ENCODE peak calls at places on chromosomes 11 and 22, in four cellular contexts. V is H1, A is GM12878, D is K562. Q is an unnamed sample.

GRCh38 chr22:31861226-31861840 is 83.0 kb upstream of the YWHAH start:
- DNase-seq in V (no peak), A (no peak), D (no peak), Q (no peak)

GRCh38 chr11:10567466-10567865 is 999 bp downstream of the LYVE1 start:
- DNase-seq in V (no peak), A (no peak), D (no peak), Q (no peak)

GRCh38 chr11:106482920-106483761 is 405.7 kb downstream of the AASDHPPT start:
- DNase-seq in V (no peak), A (no peak), D (no peak), Q (peak)

GRCh38 chr22:48138427-48138826 is 1376.0 kb downstream of the TBC1D22A start:
- DNase-seq in V (no peak), A (no peak), D (no peak), Q (no peak)

GRCh38 chr11:76800466-76801200 is 17.5 kb downstream of the TSKU start:
- DNase-seq in V (no peak), A (no peak), D (no peak), Q (no peak)

GRCh38 chr11:87870081-87870480 is 305.2 kb downstream of the RAB38 start:
- DNase-seq in V (no peak), A (no peak), D (no peak), Q (no peak)

GRCh38 chr11:114255289-114255688 is 40.9 kb upstream of the NNMT start:
- DNase-seq in V (no peak), A (no peak), D (no peak), Q (no peak)

GRCh38 chr11:64834723-64835615 is 9.5 kb downstream of the CDC42BPG start:
- DNase-seq in V (no peak), A (no peak), D (no peak), Q (no peak)

GRCh38 chr11:80958414-80958813 is 1517.6 kb upstream of the TENM4 start:
- DNase-seq in V (no peak), A (no peak), D (no peak), Q (no peak)

GRCh38 chr11:121063728-121064127 is 37.3 kb upstream of the TECTA start:
- DNase-seq in V (no peak), A (no peak), D (peak), Q (peak)

GRCh38 chr22:42162728-42163489 is 32.3 kb upstream of the CYP2D6 start:
- DNase-seq in V (no peak), A (no peak), D (no peak), Q (no peak)

GRCh38 chr22:21684492-21685163 is 18.8 kb downstream of the PPIL2 start:
- DNase-seq in V (no peak), A (no peak), D (no peak), Q (no peak)

GRCh38 chr11:108836541-108836940 is 171.7 kb downstream of the DDX10 start:
- DNase-seq in V (no peak), A (no peak), D (no peak), Q (no peak)

GRCh38 chr22:22684605-22685561 is 40.5 kb downstream of the GGTLC2 start:
- DNase-seq in V (no peak), A (no peak), D (peak), Q (no peak)

GRCh38 chr11:65502274-65502851 is 3.5 kb downstream of the MALAT1 start:
- DNase-seq in V (no peak), A (no peak), D (peak), Q (no peak)

GRCh38 chr11:83070044-83070877 is 1.4 kb downstream of the RAB30 start:
- DNase-seq in V (no peak), A (no peak), D (peak), Q (no peak)

GRCh38 chr11:5831196-5831829 is 10.4 kb downstream of the OR52E6 start:
- DNase-seq in V (no peak), A (no peak), D (no peak), Q (no peak)

GRCh38 chr11:78573271-78574035 is 1.2 kb downstream of the NARS2 start:
- DNase-seq in V (no peak), A (no peak), D (peak), Q (no peak)

GRCh38 chr11:65709661-65710060 is 2.4 kb upstream of the KAT5 start:
- DNase-seq in V (no peak), A (no peak), D (peak), Q (no peak)

GRCh38 chr11:47981667-47982404 is 1.5 kb downstream of the PTPRJ start:
- DNase-seq in V (no peak), A (no peak), D (no peak), Q (no peak)

GRCh38 chr11:110069158-110069737 is 23.9 kb upstream of the ZC3H12C start:
- DNase-seq in V (no peak), A (no peak), D (peak), Q (no peak)

GRCh38 chr11:17457361-17458104 is 19.1 kb downstream of the ABCC8 start:
- DNase-seq in V (no peak), A (no peak), D (no peak), Q (no peak)

GRCh38 chr22:41782316-41782715 is 18.2 kb upstream of the CCDC134 start:
- DNase-seq in V (no peak), A (no peak), D (no peak), Q (no peak)

GRCh38 chr22:37929390-37929789 is 23.3 kb downstream of the MICALL1 start:
- DNase-seq in V (no peak), A (no peak), D (no peak), Q (no peak)

GRCh38 chr22:43293259-43293658 is 49.9 kb downstream of the SCUBE1 start:
- DNase-seq in V (no peak), A (no peak), D (peak), Q (no peak)

GRCh38 chr11:12930850-12931249 is 78.3 kb upstream of the RASSF10 start:
- DNase-seq in V (no peak), A (no peak), D (no peak), Q (peak)

GRCh38 chr11:66967670-66968425 is 7.3 kb upstream of the C11orf86 start:
- DNase-seq in V (no peak), A (no peak), D (no peak), Q (no peak)

GRCh38 chr22:24021304-24021703 is 10.2 kb downstream of the CABIN1 start:
- DNase-seq in V (no peak), A (no peak), D (no peak), Q (no peak)

GRCh38 chr11:32154275-32154674 is 63.4 kb downstream of the RCN1 start:
- DNase-seq in V (no peak), A (peak), D (peak), Q (no peak)

GRCh38 chr11:11916981-11917399 is 75.2 kb downstream of the USP47 start:
- DNase-seq in V (no peak), A (no peak), D (no peak), Q (peak)

GRCh38 chr11:37712246-37712645 is 1114.2 kb upstream of the RAG2 start:
- DNase-seq in V (peak), A (no peak), D (no peak), Q (no peak)

GRCh38 chr11:8205566-8205965 is 36.7 kb upstream of the RIC3 start:
- DNase-seq in V (no peak), A (no peak), D (no peak), Q (no peak)

GRCh38 chr11:8204596-8204995 is 35.8 kb upstream of the RIC3 start:
- DNase-seq in V (no peak), A (no peak), D (no peak), Q (no peak)

GRCh38 chr11:8206251-8207079 is 37.6 kb upstream of the RIC3 start:
- DNase-seq in V (no peak), A (no peak), D (peak), Q (no peak)

GRCh38 chr11:8209208-8209807 is 40.5 kb upstream of the RIC3 start:
- DNase-seq in V (no peak), A (no peak), D (peak), Q (no peak)

DNA sequence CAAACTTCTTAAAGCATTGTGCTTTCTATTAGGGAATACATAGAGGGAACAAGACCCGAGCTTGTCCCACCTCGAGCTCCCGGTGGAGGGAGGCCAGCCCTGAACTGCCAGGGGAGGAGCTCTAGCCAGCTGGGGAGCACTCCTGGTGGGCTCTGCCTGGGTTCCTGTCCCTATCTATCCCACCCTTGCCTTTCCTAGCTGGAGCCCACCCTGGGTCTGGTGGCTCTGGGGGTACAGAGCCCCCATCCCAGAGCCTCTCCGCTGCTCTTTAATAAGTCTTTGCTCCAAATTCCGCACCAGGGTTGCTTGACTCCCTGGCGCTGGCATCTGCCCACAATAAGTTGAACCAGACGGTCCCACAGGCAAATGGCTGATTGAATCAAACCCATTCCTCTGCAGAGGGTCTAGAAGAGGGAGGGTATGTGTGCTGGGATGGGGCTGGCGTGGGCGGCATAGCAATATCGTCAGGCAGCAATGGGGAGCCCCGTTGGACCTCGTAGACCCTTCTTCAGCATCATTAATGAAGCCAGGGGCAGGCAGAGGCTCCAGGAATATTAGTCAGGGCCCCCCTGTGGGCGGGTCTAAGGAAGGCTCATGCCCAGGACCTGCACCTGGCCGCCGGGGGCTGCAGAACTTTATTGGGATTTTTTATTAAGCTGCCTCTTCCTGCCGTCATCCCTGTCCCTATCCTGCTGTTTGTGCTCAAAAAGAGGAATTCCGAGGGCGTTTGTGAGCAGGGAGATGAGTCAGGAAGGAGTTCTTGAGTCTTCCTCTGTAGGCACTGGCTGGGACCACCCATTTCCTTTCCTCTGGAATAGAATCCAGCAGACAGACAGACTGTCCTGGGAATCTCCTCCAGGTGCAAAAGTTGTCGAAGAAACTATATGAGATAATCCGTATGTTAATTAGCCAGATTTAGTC is 38.5 kb upstream of the RIC3 start:
- DNase-seq in V (no peak), A (no peak), D (no peak), Q (no peak)
- TF ChIP-seq HDAC6 in V (no peak), A (no peak), D (no peak), Q (no peak)

GRCh38 chr22:30606455-30607299 is at the start of gene TCN2:
- DNase-seq in V (peak), A (no peak), D (peak), Q (peak)
- TF ChIP-seq ATF3 in V (peak), A (peak), D (no peak), Q (no peak)

GRCh38 chr11:45100338-45100737 is 46.1 kb upstream of the PRDM11 start:
- DNase-seq in V (no peak), A (no peak), D (no peak), Q (no peak)

GRCh38 chr11:45097721-45098493 is 48.5 kb upstream of the PRDM11 start:
- DNase-seq in V (no peak), A (no peak), D (peak), Q (no peak)

GRCh38 chr11:45095691-45096010 is 50.8 kb upstream of the PRDM11 start:
- DNase-seq in V (no peak), A (no peak), D (no peak), Q (no peak)

GRCh38 chr11:45096636-45097035 is 49.8 kb upstream of the PRDM11 start:
- DNase-seq in V (no peak), A (no peak), D (no peak), Q (no peak)

GRCh38 chr11:45098929-45099328 is 47.5 kb upstream of the PRDM11 start:
- DNase-seq in V (no peak), A (no peak), D (no peak), Q (no peak)
- TF ChIP-seq CREB1 in V (no peak), A (no peak), D (no peak), Q (no peak)

DNA sequence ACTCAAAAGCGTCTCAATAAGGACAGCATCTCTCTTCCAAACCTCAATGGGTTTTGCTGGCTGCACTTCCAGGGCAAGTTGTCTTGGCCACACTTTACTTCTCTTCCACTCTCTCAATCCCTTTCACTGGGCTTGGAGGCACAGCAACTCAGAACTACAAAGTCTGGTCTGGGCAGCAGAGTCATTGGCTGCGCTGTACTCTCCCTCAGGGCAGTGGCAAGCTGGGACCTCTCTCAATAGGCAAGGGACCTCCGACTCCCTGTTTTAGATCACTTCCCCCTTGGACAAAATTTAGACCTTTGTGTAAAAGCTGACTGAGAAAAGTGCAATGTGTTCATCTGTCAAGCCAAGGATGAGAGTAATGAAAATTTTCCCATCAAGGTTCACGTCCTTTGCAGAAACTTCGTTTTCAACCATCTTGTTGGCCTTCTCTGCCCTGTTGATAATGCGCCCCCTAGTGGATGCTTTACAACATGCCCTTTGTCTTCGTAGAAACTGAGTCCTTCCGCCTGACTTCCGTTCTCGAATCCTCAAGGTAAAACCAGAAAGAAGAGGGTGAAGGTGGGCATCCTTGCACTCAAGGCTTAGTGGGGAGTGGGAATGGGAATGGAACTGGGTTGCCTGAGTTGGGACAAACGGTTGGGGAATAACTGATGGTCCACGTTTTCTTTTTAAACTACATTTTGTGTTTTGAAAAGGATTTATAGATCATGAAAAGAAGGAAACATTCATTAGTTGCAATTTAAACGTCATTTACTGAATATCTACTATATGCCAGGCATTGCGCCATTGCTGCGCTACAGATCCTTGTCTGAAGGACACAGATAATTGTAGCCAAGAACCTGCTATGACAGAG is 99.1 kb downstream of the CD44 start:
- DNase-seq in V (peak), A (peak), D (peak), Q (peak)
- TF ChIP-seq HDAC6 in V (no peak), A (no peak), D (no peak), Q (no peak)

GRCh38 chr11:133078591-133079179 is 453.6 kb downstream of the OPCML start:
- DNase-seq in V (no peak), A (no peak), D (peak), Q (peak)
- TF ChIP-seq ATF3 in V (no peak), A (no peak), D (no peak), Q (no peak)

GRCh38 chr11:116775975-116776374 is 3.2 kb upstream of the BUD13 start:
- DNase-seq in V (no peak), A (no peak), D (no peak), Q (no peak)

GRCh38 chr11:116773203-116774112 is 671 bp upstream of the BUD13 start:
- DNase-seq in V (no peak), A (no peak), D (no peak), Q (no peak)

GRCh38 chr11:116772443-116773202 is at the start of gene BUD13:
- DNase-seq in V (peak), A (peak), D (peak), Q (peak)

GRCh38 chr11:116776522-116776984 is 3.8 kb upstream of the BUD13 start:
- DNase-seq in V (no peak), A (no peak), D (peak), Q (no peak)

GRCh38 chr11:116774661-116775060 is 1.9 kb upstream of the BUD13 start:
- DNase-seq in V (no peak), A (no peak), D (no peak), Q (no peak)
- TF ChIP-seq CREB1 in V (no peak), A (no peak), D (no peak), Q (no peak)

DNA sequence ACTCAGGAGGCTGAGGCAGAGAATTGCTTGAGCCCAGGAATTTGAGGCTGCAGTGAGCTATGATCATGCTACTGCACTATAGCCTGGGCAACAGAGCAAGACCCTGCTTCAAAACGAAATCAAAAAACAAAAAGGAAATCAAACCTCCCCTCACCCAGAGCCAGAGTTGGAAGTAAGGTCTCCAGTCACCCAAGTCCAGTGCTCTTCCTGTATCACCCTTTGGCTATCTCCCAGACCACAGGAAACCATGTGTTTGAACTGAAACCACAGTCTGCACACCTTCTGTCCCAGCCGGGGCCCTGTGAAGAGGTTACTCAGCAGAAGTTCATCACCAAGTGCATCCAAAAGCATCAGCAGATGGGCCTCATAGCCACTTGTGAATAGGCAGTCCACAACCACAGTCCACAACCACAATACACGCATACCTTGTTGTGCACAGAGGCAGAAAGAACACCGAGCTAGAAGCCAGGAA is 4.6 kb downstream of the MYH9 start:
- DNase-seq in V (no peak), A (peak), D (peak), Q (no peak)
- TF ChIP-seq HDAC6 in V (no peak), A (no peak), D (no peak), Q (no peak)

DNA sequence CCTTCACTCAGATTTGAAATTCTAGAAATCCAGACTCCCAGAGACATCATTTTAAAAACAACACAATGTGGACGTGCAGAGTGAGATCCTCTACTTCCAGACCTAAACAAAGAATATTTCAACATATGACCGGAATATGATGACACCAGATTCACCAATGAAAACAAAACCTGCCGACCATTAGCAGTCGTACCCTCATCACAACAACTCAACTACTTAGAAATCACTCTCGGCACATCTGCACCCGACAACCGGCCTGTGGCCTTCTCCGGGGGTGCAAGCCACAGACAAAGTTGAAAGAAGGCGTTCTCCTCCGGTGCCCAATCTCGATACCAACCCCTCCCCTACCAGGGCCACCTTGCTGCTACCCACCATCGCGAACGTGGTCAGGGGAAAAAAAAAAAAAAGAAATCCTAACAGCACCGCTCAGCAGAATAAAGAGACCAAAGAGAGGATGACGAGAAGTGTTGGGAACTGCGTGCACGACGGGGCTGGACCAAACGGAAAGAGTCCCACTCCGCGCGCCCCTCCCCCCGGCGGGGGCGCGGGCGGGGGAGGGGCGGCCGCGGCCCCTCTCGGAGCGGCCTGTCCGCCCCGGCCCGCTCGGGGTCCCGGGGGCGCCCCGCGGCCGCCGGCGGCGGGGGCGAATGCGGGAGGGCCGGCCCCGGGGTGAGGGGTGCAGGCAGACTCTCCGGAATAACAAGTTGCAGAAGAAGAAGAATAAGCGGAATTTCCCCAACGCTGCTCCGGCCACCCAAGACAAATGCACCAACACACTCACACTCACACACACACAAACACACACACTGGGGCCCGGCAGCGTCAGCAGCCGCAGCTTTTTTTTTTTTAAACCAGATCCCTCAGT is 1.7 kb downstream of the PHF21A start:
- DNase-seq in V (no peak), A (no peak), D (peak), Q (peak)
- TF ChIP-seq ATF3 in V (no peak), A (no peak), D (peak), Q (no peak)

DNA sequence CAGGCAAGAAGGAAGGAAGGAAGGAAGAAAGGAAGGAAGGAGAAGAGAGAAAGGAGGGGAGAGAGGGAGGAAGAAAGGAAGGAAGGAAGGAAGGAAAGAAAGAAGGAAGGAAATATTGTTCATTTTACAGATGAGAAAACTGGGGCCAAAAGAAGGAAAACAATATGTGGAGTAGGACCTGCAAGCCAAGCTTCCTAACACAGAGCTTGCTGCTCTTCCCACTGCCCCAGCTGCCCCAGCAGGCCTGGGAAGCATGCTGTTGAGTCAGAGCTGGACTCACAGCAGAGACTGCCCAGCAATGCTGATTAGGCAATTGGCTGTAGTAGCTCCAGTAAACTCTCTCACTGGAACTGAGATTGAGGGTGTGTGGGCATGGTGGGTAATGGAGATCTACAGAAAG is 42.6 kb upstream of the SMCO4 start:
- DNase-seq in V (no peak), A (no peak), D (peak), Q (no peak)
- TF ChIP-seq CREB1 in V (no peak), A (no peak), D (no peak), Q (no peak)